ENCODE peak calls at places on chromosomes 1 and 21, in nine cellular contexts. One of them, this sample, is unnamed.

GRCh38 chr1:46184920-46185658 is 8.8 kb upstream of the P3R3URF start:
- DNase-seq in left lung: no peak
- DNase-seq in GM03348: no peak
- DNase-seq in esophagus muscularis mucosa: no peak
- DNase-seq in NCI-H1105: no peak
- DNase-seq in A172: no peak
- DNase-seq in AG09309: no peak
- DNase-seq in GM10248: no peak
- DNase-seq in renal cortical epithelial cell: no peak
- DNase-seq in this sample: no peak

GRCh38 chr1:165840419-165840818 is 13.0 kb downstream of the UCK2 start:
- DNase-seq in left lung: no peak
- DNase-seq in GM03348: no peak
- DNase-seq in esophagus muscularis mucosa: no peak
- DNase-seq in NCI-H1105: no peak
- DNase-seq in A172: no peak
- DNase-seq in AG09309: no peak
- DNase-seq in GM10248: no peak
- DNase-seq in renal cortical epithelial cell: no peak
- DNase-seq in this sample: no peak

GRCh38 chr1:54248966-54249365 is 49.0 kb downstream of the MRPL37 start:
- DNase-seq in left lung: peak; percentile 21
- DNase-seq in GM03348: peak; percentile 63
- DNase-seq in esophagus muscularis mucosa: no peak
- DNase-seq in NCI-H1105: no peak
- DNase-seq in A172: peak; percentile 38
- DNase-seq in AG09309: no peak
- DNase-seq in GM10248: no peak
- DNase-seq in renal cortical epithelial cell: no peak
- DNase-seq in this sample: no peak

GRCh38 chr21:34279883-34280282 is 83.9 kb upstream of the KCNE2 start:
- DNase-seq in left lung: no peak
- DNase-seq in GM03348: no peak
- DNase-seq in esophagus muscularis mucosa: no peak
- DNase-seq in NCI-H1105: no peak
- DNase-seq in A172: no peak
- DNase-seq in AG09309: no peak
- DNase-seq in GM10248: no peak
- DNase-seq in renal cortical epithelial cell: no peak
- DNase-seq in this sample: no peak

GRCh38 chr1:170727953-170728352 is 64.0 kb downstream of the PRRX1 start:
- DNase-seq in left lung: no peak
- DNase-seq in GM03348: no peak
- DNase-seq in esophagus muscularis mucosa: no peak
- DNase-seq in NCI-H1105: no peak
- DNase-seq in A172: no peak
- DNase-seq in AG09309: no peak
- DNase-seq in GM10248: no peak
- DNase-seq in renal cortical epithelial cell: no peak
- DNase-seq in this sample: no peak

GRCh38 chr1:195740862-195741261 is 867.4 kb downstream of the KCNT2 start:
- DNase-seq in left lung: no peak
- DNase-seq in GM03348: peak; percentile 48
- DNase-seq in esophagus muscularis mucosa: no peak
- DNase-seq in NCI-H1105: no peak
- DNase-seq in A172: no peak
- DNase-seq in AG09309: no peak
- DNase-seq in GM10248: no peak
- DNase-seq in renal cortical epithelial cell: no peak
- DNase-seq in this sample: peak; percentile 28

GRCh38 chr1:68453060-68453665 is 3.4 kb upstream of the RPE65 start:
- DNase-seq in left lung: no peak
- DNase-seq in GM03348: no peak
- DNase-seq in esophagus muscularis mucosa: no peak
- DNase-seq in NCI-H1105: no peak
- DNase-seq in A172: no peak
- DNase-seq in AG09309: no peak
- DNase-seq in GM10248: no peak
- DNase-seq in renal cortical epithelial cell: no peak
- DNase-seq in this sample: peak; percentile 67

GRCh38 chr1:160114085-160114484 is 1.5 kb upstream of the ATP1A2 start:
- DNase-seq in left lung: no peak
- DNase-seq in GM03348: no peak
- DNase-seq in esophagus muscularis mucosa: no peak
- DNase-seq in NCI-H1105: no peak
- DNase-seq in A172: no peak
- DNase-seq in AG09309: no peak
- DNase-seq in GM10248: no peak
- DNase-seq in renal cortical epithelial cell: no peak
- DNase-seq in this sample: no peak

GRCh38 chr1:91057784-91058183 is 35.9 kb upstream of the ZNF644 start:
- DNase-seq in left lung: no peak
- DNase-seq in GM03348: no peak
- DNase-seq in esophagus muscularis mucosa: no peak
- DNase-seq in NCI-H1105: no peak
- DNase-seq in A172: no peak
- DNase-seq in AG09309: no peak
- DNase-seq in GM10248: peak; percentile 36
- DNase-seq in renal cortical epithelial cell: no peak
- DNase-seq in this sample: no peak

GRCh38 chr1:238186887-238187574 is 296.3 kb upstream of the ZP4 start:
- DNase-seq in left lung: no peak
- DNase-seq in GM03348: no peak
- DNase-seq in esophagus muscularis mucosa: no peak
- DNase-seq in NCI-H1105: no peak
- DNase-seq in A172: no peak
- DNase-seq in AG09309: no peak
- DNase-seq in GM10248: no peak
- DNase-seq in renal cortical epithelial cell: no peak
- DNase-seq in this sample: no peak

GRCh38 chr1:27593341-27594326 is 10.3 kb downstream of the AHDC1 start:
- DNase-seq in left lung: no peak
- DNase-seq in GM03348: no peak
- DNase-seq in esophagus muscularis mucosa: no peak
- DNase-seq in NCI-H1105: no peak
- DNase-seq in A172: no peak
- DNase-seq in AG09309: no peak
- DNase-seq in GM10248: no peak
- DNase-seq in renal cortical epithelial cell: no peak
- DNase-seq in this sample: no peak

GRCh38 chr1:18922319-18922726 is 20.0 kb upstream of the ALDH4A1 start:
- DNase-seq in left lung: peak; percentile 57
- DNase-seq in GM03348: peak; percentile 94
- DNase-seq in esophagus muscularis mucosa: peak; percentile 97
- DNase-seq in NCI-H1105: no peak
- DNase-seq in A172: peak; percentile 68
- DNase-seq in AG09309: peak; percentile 70
- DNase-seq in GM10248: no peak
- DNase-seq in renal cortical epithelial cell: no peak
- DNase-seq in this sample: peak; percentile 96

GRCh38 chr1:143698016-143698415 is 273.8 kb downstream of the FAM72C start:
- DNase-seq in left lung: no peak
- DNase-seq in GM03348: peak; percentile 36
- DNase-seq in esophagus muscularis mucosa: no peak
- DNase-seq in NCI-H1105: no peak
- DNase-seq in A172: peak; percentile 21
- DNase-seq in AG09309: no peak
- DNase-seq in GM10248: no peak
- DNase-seq in renal cortical epithelial cell: peak; percentile 7
- DNase-seq in this sample: peak; percentile 6

GRCh38 chr1:109279615-109280278 is 3.2 kb downstream of the PSRC1 start:
- DNase-seq in left lung: no peak
- DNase-seq in GM03348: no peak
- DNase-seq in esophagus muscularis mucosa: no peak
- DNase-seq in NCI-H1105: no peak
- DNase-seq in A172: no peak
- DNase-seq in AG09309: no peak
- DNase-seq in GM10248: no peak
- DNase-seq in renal cortical epithelial cell: no peak
- DNase-seq in this sample: no peak

GRCh38 chr1:8674912-8675311 is 142.5 kb downstream of the RERE start:
- DNase-seq in left lung: no peak
- DNase-seq in GM03348: no peak
- DNase-seq in esophagus muscularis mucosa: no peak
- DNase-seq in NCI-H1105: no peak
- DNase-seq in A172: no peak
- DNase-seq in AG09309: no peak
- DNase-seq in GM10248: no peak
- DNase-seq in renal cortical epithelial cell: peak; percentile 61
- DNase-seq in this sample: no peak

GRCh38 chr1:89908993-89909436 is 85.9 kb upstream of the ZNF326 start:
- DNase-seq in left lung: no peak
- DNase-seq in GM03348: peak; percentile 58
- DNase-seq in esophagus muscularis mucosa: no peak
- DNase-seq in NCI-H1105: no peak
- DNase-seq in A172: peak; percentile 56
- DNase-seq in AG09309: peak; percentile 59
- DNase-seq in GM10248: no peak
- DNase-seq in renal cortical epithelial cell: peak; percentile 67
- DNase-seq in this sample: peak; percentile 69

GRCh38 chr1:47809301-47810084 is 187.7 kb downstream of the TRABD2B start:
- DNase-seq in left lung: no peak
- DNase-seq in GM03348: no peak
- DNase-seq in esophagus muscularis mucosa: no peak
- DNase-seq in NCI-H1105: no peak
- DNase-seq in A172: peak; percentile 14
- DNase-seq in AG09309: no peak
- DNase-seq in GM10248: no peak
- DNase-seq in renal cortical epithelial cell: peak; percentile 28
- DNase-seq in this sample: no peak

GRCh38 chr1:228964178-228964819 is 229.0 kb downstream of the RHOU start:
- DNase-seq in left lung: no peak
- DNase-seq in GM03348: peak; percentile 69
- DNase-seq in esophagus muscularis mucosa: no peak
- DNase-seq in NCI-H1105: no peak
- DNase-seq in A172: peak; percentile 92
- DNase-seq in AG09309: peak; percentile 33
- DNase-seq in GM10248: no peak
- DNase-seq in renal cortical epithelial cell: peak; percentile 78
- DNase-seq in this sample: peak; percentile 79

GRCh38 chr1:18324246-18324645 is 156.5 kb upstream of the KLHDC7A start:
- DNase-seq in left lung: no peak
- DNase-seq in GM03348: no peak
- DNase-seq in esophagus muscularis mucosa: no peak
- DNase-seq in NCI-H1105: no peak
- DNase-seq in A172: no peak
- DNase-seq in AG09309: no peak
- DNase-seq in GM10248: no peak
- DNase-seq in renal cortical epithelial cell: no peak
- DNase-seq in this sample: no peak

GRCh38 chr1:156233421-156234127 is 8.4 kb upstream of the BGLAP start:
- DNase-seq in left lung: no peak
- DNase-seq in GM03348: peak; percentile 84
- DNase-seq in esophagus muscularis mucosa: no peak
- DNase-seq in NCI-H1105: no peak
- DNase-seq in A172: peak; percentile 98
- DNase-seq in AG09309: peak; percentile 37
- DNase-seq in GM10248: no peak
- DNase-seq in renal cortical epithelial cell: peak; percentile 32
- DNase-seq in this sample: peak; percentile 84

GRCh38 chr1:203624341-203624712 is 2.3 kb upstream of the ATP2B4 start:
- DNase-seq in left lung: no peak
- DNase-seq in GM03348: no peak
- DNase-seq in esophagus muscularis mucosa: no peak
- DNase-seq in NCI-H1105: no peak
- DNase-seq in A172: no peak
- DNase-seq in AG09309: no peak
- DNase-seq in GM10248: no peak
- DNase-seq in renal cortical epithelial cell: no peak
- DNase-seq in this sample: no peak

GRCh38 chr21:16945580-16945979 is 567.3 kb upstream of the CXADR start:
- DNase-seq in left lung: no peak
- DNase-seq in GM03348: no peak
- DNase-seq in esophagus muscularis mucosa: no peak
- DNase-seq in NCI-H1105: no peak
- DNase-seq in A172: no peak
- DNase-seq in AG09309: no peak
- DNase-seq in GM10248: no peak
- DNase-seq in renal cortical epithelial cell: no peak
- DNase-seq in this sample: no peak